ENCODE peak calls at places on chromosomes 6 and 20, in four cellular contexts. One of them, this sample, is unnamed.

GRCh38 chr6:41732601-41733348 is 2.6 kb downstream of the TFEB start:
- DNase-seq in HepG2: no peak
- DNase-seq in H1: no peak
- DNase-seq in K562: no peak
- DNase-seq in this sample: peak

GRCh38 chr20:2296545-2297351 is 947 bp downstream of the TGM3 start:
- DNase-seq in HepG2: no peak
- DNase-seq in K562: no peak
- DNase-seq in H1: no peak
- DNase-seq in this sample: no peak

GRCh38 chr6:138592698-138593097 is 93.4 kb upstream of the NHSL1 start:
- DNase-seq in K562: no peak
- DNase-seq in HepG2: no peak
- DNase-seq in H1: no peak
- DNase-seq in this sample: no peak

GRCh38 chr6:16948376-16948775 is 153.5 kb upstream of the STMND1 start:
- DNase-seq in H1: no peak
- DNase-seq in HepG2: no peak
- DNase-seq in K562: no peak
- DNase-seq in this sample: no peak

GRCh38 chr6:12767016-12767415 is 50.4 kb downstream of the PHACTR1 start:
- DNase-seq in H1: no peak
- DNase-seq in HepG2: no peak
- DNase-seq in K562: no peak
- DNase-seq in this sample: no peak

GRCh38 chr6:55886185-55886836 is 10.9 kb upstream of the BMP5 start:
- DNase-seq in HepG2: peak
- DNase-seq in H1: no peak
- DNase-seq in K562: no peak
- DNase-seq in this sample: no peak

GRCh38 chr6:86192123-86192522 is 549.4 kb upstream of the SYNCRIP start:
- DNase-seq in H1: no peak
- DNase-seq in K562: peak
- DNase-seq in HepG2: peak
- DNase-seq in this sample: no peak

GRCh38 chr20:6100261-6100660 is 22.6 kb downstream of the FERMT1 start:
- DNase-seq in H1: no peak
- DNase-seq in HepG2: no peak
- DNase-seq in K562: no peak
- DNase-seq in this sample: no peak

GRCh38 chr20:19628570-19629134 is 129.4 kb upstream of the RIN2 start:
- DNase-seq in H1: peak
- DNase-seq in K562: peak
- DNase-seq in HepG2: peak
- DNase-seq in this sample: peak

GRCh38 chr6:7315684-7316366 is 2.8 kb upstream of the SSR1 start:
- DNase-seq in HepG2: peak
- DNase-seq in K562: no peak
- DNase-seq in H1: no peak
- DNase-seq in this sample: no peak

GRCh38 chr6:24740861-24741260 is 21.9 kb upstream of the C6orf62 start:
- DNase-seq in H1: no peak
- DNase-seq in K562: no peak
- DNase-seq in HepG2: no peak
- DNase-seq in this sample: no peak

GRCh38 chr6:3340891-3341290 is 82.1 kb downstream of the PSMG4 start:
- DNase-seq in H1: no peak
- DNase-seq in K562: no peak
- DNase-seq in HepG2: peak
- DNase-seq in this sample: no peak

GRCh38 chr20:4607287-4607713 is 114.4 kb upstream of the PRND start:
- DNase-seq in H1: peak
- DNase-seq in HepG2: peak
- DNase-seq in K562: peak
- DNase-seq in this sample: peak

GRCh38 chr6:16933532-16933931 is 168.3 kb upstream of the STMND1 start:
- DNase-seq in HepG2: no peak
- DNase-seq in H1: no peak
- DNase-seq in K562: no peak
- DNase-seq in this sample: no peak

GRCh38 chr6:70763754-70764153 is 96.1 kb downstream of the SMAP1 start:
- DNase-seq in H1: no peak
- DNase-seq in K562: no peak
- DNase-seq in HepG2: no peak
- DNase-seq in this sample: no peak

GRCh38 chr6:117440558-117441525 is 15.1 kb upstream of the ROS1 start:
- DNase-seq in H1: no peak
- DNase-seq in K562: no peak
- DNase-seq in HepG2: no peak
- DNase-seq in this sample: no peak

GRCh38 chr6:90288404-90288803 is 8.2 kb downstream of the BACH2 start:
- DNase-seq in H1: no peak
- DNase-seq in K562: no peak
- DNase-seq in HepG2: no peak
- DNase-seq in this sample: no peak

GRCh38 chr20:12925214-12925755 is 83.5 kb upstream of the SPTLC3 start:
- DNase-seq in HepG2: peak
- DNase-seq in K562: peak
- DNase-seq in H1: no peak
- DNase-seq in this sample: peak

GRCh38 chr6:91155129-91155528 is 568.3 kb upstream of the MAP3K7 start:
- DNase-seq in H1: no peak
- DNase-seq in HepG2: no peak
- DNase-seq in K562: no peak
- DNase-seq in this sample: no peak

GRCh38 chr6:17867880-17868279 is 119.6 kb downstream of the KIF13A start:
- DNase-seq in HepG2: peak
- DNase-seq in K562: no peak
- DNase-seq in H1: no peak
- DNase-seq in this sample: no peak

GRCh38 chr6:43172127-43173007 is 1.3 kb downstream of the SRF start:
- DNase-seq in H1: no peak
- DNase-seq in HepG2: peak
- DNase-seq in K562: peak
- DNase-seq in this sample: no peak

GRCh38 chr6:134420638-134421181 is 102.8 kb upstream of the SGK1 start:
- DNase-seq in H1: no peak
- DNase-seq in HepG2: no peak
- DNase-seq in K562: no peak
- DNase-seq in this sample: no peak

GRCh38 chr20:56540415-56540814 is 7.4 kb downstream of the FAM209B start:
- DNase-seq in H1: no peak
- DNase-seq in K562: no peak
- DNase-seq in HepG2: no peak
- DNase-seq in this sample: no peak

GRCh38 chr6:107666084-107666981 is 157.8 kb downstream of the SCML4 start:
- DNase-seq in HepG2: peak
- DNase-seq in K562: no peak
- DNase-seq in H1: no peak
- DNase-seq in this sample: no peak

GRCh38 chr6:36829919-36830544 is 9.2 kb downstream of the CPNE5 start:
- DNase-seq in HepG2: peak
- DNase-seq in K562: no peak
- DNase-seq in H1: no peak
- DNase-seq in this sample: no peak

GRCh38 chr20:2663887-2664719 is at the start of gene IDH3B:
- DNase-seq in HepG2: peak
- DNase-seq in H1: peak
- DNase-seq in K562: peak
- DNase-seq in this sample: peak

GRCh38 chr20:20637998-20638397 is 74.4 kb downstream of the RALGAPA2 start:
- DNase-seq in K562: no peak
- DNase-seq in HepG2: no peak
- DNase-seq in H1: no peak
- DNase-seq in this sample: no peak

GRCh38 chr6:43669050-43669921 is 18.3 kb downstream of the MRPS18A start:
- DNase-seq in K562: no peak
- DNase-seq in HepG2: no peak
- DNase-seq in H1: no peak
- DNase-seq in this sample: no peak

GRCh38 chr6:107652526-107653182 is 162.7 kb downstream of the SOBP start:
- DNase-seq in H1: no peak
- DNase-seq in HepG2: no peak
- DNase-seq in K562: no peak
- DNase-seq in this sample: no peak

GRCh38 chr20:53162251-53162835 is 190.2 kb downstream of the TSHZ2 start:
- DNase-seq in HepG2: no peak
- DNase-seq in K562: peak
- DNase-seq in H1: no peak
- DNase-seq in this sample: no peak

GRCh38 chr6:82017316-82017715 is 230.2 kb downstream of the IBTK start:
- DNase-seq in K562: no peak
- DNase-seq in HepG2: peak
- DNase-seq in H1: no peak
- DNase-seq in this sample: no peak

GRCh38 chr6:138410972-138411667 is 7.1 kb downstream of the HEBP2 start:
- DNase-seq in K562: no peak
- DNase-seq in HepG2: no peak
- DNase-seq in H1: no peak
- DNase-seq in this sample: no peak

GRCh38 chr20:35394271-35394670 is 17.5 kb downstream of the UQCC1 start:
- DNase-seq in HepG2: no peak
- DNase-seq in H1: no peak
- DNase-seq in K562: no peak
- DNase-seq in this sample: no peak

GRCh38 chr20:4820833-4821518 is 99.3 kb downstream of the PRND start:
- DNase-seq in K562: no peak
- DNase-seq in HepG2: no peak
- DNase-seq in H1: no peak
- DNase-seq in this sample: no peak

GRCh38 chr20:8153281-8153908 is 21.3 kb downstream of the PLCB1 start:
- DNase-seq in H1: no peak
- DNase-seq in K562: no peak
- DNase-seq in HepG2: no peak
- DNase-seq in this sample: no peak

GRCh38 chr6:62371840-62372239 is 85.8 kb upstream of the KHDRBS2 start:
- DNase-seq in HepG2: no peak
- DNase-seq in H1: no peak
- DNase-seq in K562: no peak
- DNase-seq in this sample: no peak

GRCh38 chr20:63911171-63911570 is 16.2 kb downstream of the DNAJC5 start:
- DNase-seq in HepG2: no peak
- DNase-seq in K562: no peak
- DNase-seq in H1: no peak
- DNase-seq in this sample: no peak
- TF ChIP-seq POLR2A in HepG2: no peak
- TF ChIP-seq POLR2A in K562: no peak
- TF ChIP-seq POLR2A in H1: no peak
- TF ChIP-seq POLR2A in this sample: no peak

DNA sequence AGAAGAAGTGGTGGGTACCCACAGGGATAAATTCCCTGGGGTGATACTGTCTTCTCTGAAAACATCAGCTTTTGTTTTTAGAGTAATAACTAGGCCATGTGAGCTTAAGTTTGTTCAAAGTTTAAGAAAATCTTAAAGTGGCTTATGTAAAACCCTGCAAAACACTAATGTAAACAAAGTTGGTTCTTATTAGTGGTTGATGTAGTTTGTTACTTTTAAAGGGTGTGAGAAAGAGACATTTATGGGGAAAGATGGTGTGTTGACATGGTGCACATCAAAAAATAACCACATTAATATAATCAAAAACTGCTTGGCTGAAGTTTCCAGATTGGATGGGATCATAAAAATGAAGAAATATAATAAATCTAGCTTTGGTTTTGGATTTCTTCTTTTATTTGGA is 119.9 kb downstream of the LAMP5 start:
- DNase-seq in HepG2: no peak
- DNase-seq in H1: no peak
- DNase-seq in K562: no peak
- DNase-seq in this sample: no peak
- TF ChIP-seq TAF1 in HepG2: no peak
- TF ChIP-seq TAF1 in H1: no peak
- TF ChIP-seq TAF1 in K562: no peak
- TF ChIP-seq TAF1 in this sample: no peak

GRCh38 chr20:50592282-50593004 is 82.3 kb downstream of the PTPN1 start:
- DNase-seq in K562: no peak
- DNase-seq in H1: no peak
- DNase-seq in HepG2: no peak
- DNase-seq in this sample: no peak
- TF ChIP-seq POLR2AphosphoS5 in K562: no peak
- TF ChIP-seq POLR2AphosphoS5 in H1: no peak
- TF ChIP-seq POLR2AphosphoS5 in HepG2: no peak
- TF ChIP-seq POLR2AphosphoS5 in this sample: no peak

GRCh38 chr6:30722280-30723112 is 2.3 kb downstream of the TUBB start:
- DNase-seq in HepG2: peak
- DNase-seq in K562: peak
- DNase-seq in H1: no peak
- DNase-seq in this sample: peak

GRCh38 chr6:30719791-30720737 is at the start of gene TUBB:
- DNase-seq in K562: peak
- DNase-seq in HepG2: peak
- DNase-seq in H1: peak
- DNase-seq in this sample: peak

GRCh38 chr6:30719356-30719755 is 796 bp upstream of the TUBB start:
- DNase-seq in K562: no peak
- DNase-seq in H1: no peak
- DNase-seq in HepG2: no peak
- DNase-seq in this sample: no peak

GRCh38 chr6:30720738-30721197 is 616 bp downstream of the TUBB start:
- DNase-seq in K562: peak
- DNase-seq in HepG2: peak
- DNase-seq in H1: no peak
- DNase-seq in this sample: no peak

DNA sequence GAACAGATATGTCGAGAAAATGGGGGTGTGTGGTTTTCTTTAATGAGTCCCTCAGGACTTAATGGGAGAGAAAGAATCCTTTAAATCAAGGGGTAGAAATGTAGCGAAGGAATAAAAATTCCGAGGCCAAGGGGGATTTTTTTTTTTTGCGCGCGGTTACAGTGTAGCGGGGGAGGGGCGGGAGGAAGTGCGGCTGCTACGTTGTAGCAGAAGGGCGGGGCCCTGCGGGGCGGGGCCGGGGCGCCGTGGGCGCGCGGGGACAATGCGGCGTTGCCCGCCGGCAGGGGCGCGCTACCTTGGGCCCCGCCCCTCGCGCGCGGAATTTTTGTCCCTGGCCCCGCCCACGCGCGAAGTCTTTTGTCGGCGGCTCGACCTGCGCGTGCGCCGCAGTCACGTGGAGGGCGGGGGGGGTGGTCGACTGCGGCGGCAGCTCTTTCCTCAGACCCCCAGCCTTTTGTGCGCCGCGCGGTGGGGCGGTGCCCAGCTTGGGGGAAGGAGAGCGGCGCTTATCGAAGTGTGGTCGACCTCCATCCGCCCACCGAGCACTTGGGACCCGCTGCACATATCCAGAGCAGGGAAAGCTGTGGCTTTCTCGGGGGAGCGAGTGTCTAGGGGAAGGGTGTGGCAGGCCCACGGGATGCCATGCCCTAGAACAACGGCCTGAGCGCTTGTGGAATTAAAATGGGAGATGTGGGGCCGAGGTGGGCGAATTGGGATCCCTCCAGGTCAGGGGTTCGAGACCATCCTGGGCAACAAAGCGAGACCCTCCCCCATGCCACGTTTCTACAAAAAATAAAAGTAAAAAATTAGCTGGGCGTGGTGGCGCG is 1.3 kb downstream of the TUBB start:
- DNase-seq in H1: no peak
- DNase-seq in K562: peak
- DNase-seq in HepG2: peak
- DNase-seq in this sample: peak
- TF ChIP-seq POLR2A in H1: peak
- TF ChIP-seq POLR2A in K562: peak
- TF ChIP-seq POLR2A in HepG2: peak
- TF ChIP-seq POLR2A in this sample: peak